ENCODE peak calls at places on chromosomes 2 and 18, in four cellular contexts. P is HepG2, Y is K562, J is GM12878. A is an unnamed sample.

GRCh38 chr18:23618862-23619387 is 32.6 kb upstream of the NPC1 start:
- DNase-seq in P (peak; percentile 65), Y (no peak), J (peak; percentile 27), A (peak; percentile 86)

GRCh38 chr2:65026640-65027464 is 29.4 kb upstream of the CEP68 start:
- DNase-seq in P (no peak), Y (no peak), J (no peak), A (no peak)

GRCh38 chr2:12930382-12930781 is 213.6 kb downstream of the TRIB2 start:
- DNase-seq in P (no peak), Y (no peak), J (no peak), A (no peak)

GRCh38 chr2:240638517-240639160 is 13.4 kb downstream of the GPR35 start:
- DNase-seq in P (no peak), Y (no peak), J (no peak), A (no peak)

GRCh38 chr18:4751523-4751922 is 296.4 kb upstream of the DLGAP1 start:
- DNase-seq in P (no peak), Y (no peak), J (no peak), A (no peak)

GRCh38 chr18:34086370-34086769 is 138.3 kb downstream of the NOL4 start:
- DNase-seq in P (no peak), Y (no peak), J (no peak), A (no peak)

GRCh38 chr2:44295636-44296359 is 20.5 kb downstream of the SLC3A1 start:
- DNase-seq in P (peak; percentile 40), Y (no peak), J (no peak), A (no peak)

GRCh38 chr2:205754924-205755321 is 72.6 kb downstream of the NRP2 start:
- DNase-seq in P (peak; percentile 42), Y (peak; percentile 19), J (no peak), A (no peak)

GRCh38 chr18:12254137-12254819 is at the start of gene CIDEA:
- DNase-seq in P (no peak), Y (peak; percentile 31), J (no peak), A (no peak)

DNA sequence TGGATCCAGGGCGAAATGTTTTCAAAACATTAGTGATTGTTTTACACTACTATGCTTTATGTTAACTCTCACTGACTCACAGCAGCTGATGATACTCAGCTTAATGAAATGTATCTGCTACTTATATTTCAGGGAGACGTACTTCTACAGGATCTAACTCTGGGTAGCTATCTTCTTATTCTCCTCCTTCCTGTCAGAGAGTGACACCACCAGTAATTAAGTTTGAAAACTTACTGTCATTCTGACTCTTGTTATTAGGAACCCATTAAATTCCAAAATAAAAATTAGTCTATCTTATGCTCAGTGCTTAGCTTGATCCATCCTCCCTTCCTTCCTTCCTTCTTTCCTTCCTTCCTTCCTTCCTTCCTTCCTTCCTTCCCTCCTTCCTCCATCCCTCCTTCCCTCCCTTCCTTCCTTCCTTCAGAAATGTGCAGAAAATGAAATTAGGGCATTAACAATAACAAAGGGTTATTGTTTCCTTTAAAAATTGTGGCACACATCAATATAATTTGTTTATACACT is 441.1 kb downstream of the MEIS1 start:
- DNase-seq in P (no peak), Y (no peak), J (no peak), A (no peak)
- TF ChIP-seq ATF2 in P (no peak), Y (no peak), J (no peak), A (no peak)

DNA sequence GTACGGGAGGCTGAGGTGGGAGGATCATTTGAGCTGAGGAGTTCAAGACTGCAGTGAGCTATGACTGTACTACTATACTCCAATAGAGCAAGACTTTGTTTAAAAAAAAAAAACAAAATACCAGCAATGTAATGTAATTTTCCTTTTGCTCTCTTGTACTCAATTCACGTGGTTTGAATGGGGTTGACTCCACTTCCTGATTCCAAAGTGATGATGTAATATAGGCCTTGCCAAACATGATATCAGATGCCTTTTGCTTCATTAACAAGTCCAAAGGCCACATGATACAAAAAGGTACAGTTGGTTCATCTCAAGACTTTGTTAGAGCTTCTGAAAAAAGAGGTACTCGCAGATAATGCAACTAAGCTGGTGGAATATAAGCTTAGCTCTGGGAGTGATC is 321.8 kb downstream of the ZEB2 start:
- DNase-seq in P (peak; percentile 61), Y (no peak), J (no peak), A (no peak)
- TF ChIP-seq RFX5 in P (no peak), Y (no peak), J (no peak), A (no peak)

GRCh38 chr2:79393107-79393506 is 119.7 kb upstream of the CTNNA2 start:
- DNase-seq in P (peak; percentile 4), Y (no peak), J (no peak), A (no peak)
- TF ChIP-seq ATF2 in P (no peak), Y (no peak), J (no peak), A (no peak)

DNA sequence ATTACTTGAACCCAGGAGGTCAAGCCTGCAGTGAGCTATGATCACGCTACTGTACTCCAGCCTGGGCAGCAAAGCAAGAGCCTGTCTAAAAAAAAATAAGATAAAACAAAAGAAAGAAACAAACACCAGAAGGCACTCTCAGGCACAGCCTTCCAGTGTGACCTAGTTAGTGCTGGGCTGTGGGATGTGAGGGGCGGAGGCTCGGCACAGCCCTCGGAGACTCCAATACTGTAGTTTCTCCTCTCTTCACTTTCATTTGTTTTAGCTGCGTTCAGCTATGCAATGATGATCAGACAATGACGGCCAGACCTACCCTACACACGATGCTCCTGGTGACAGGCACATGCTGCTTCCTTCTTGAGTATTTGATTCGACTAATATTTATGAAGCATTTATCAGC is 127.7 kb downstream of the SOCS6 start:
- DNase-seq in P (no peak), Y (no peak), J (no peak), A (no peak)
- TF ChIP-seq RFX5 in P (no peak), Y (no peak), J (no peak), A (no peak)